ENCODE peak calls at places on chromosomes 3 and 15, in seven cellular contexts. One of them, this sample, is unnamed.

GRCh38 chr15:31098953-31099740 is 2.4 kb downstream of the TRPM1 start:
- DNase-seq in left ventricle myocardium inferior: no peak
- DNase-seq in breast epithelium: no peak
- DNase-seq in prostate gland: no peak
- DNase-seq in HFFc6: peak; percentile 25
- DNase-seq in tibial artery: no peak
- DNase-seq in BJ: no peak
- DNase-seq in this sample: no peak

GRCh38 chr3:16122155-16122554 is 52.3 kb upstream of the GALNT15 start:
- DNase-seq in left ventricle myocardium inferior: no peak
- DNase-seq in breast epithelium: peak; percentile 34
- DNase-seq in prostate gland: no peak
- DNase-seq in HFFc6: no peak
- DNase-seq in tibial artery: no peak
- DNase-seq in BJ: no peak
- DNase-seq in this sample: no peak

GRCh38 chr15:22918056-22918455 is 62.1 kb downstream of the CYFIP1 start:
- DNase-seq in left ventricle myocardium inferior: no peak
- DNase-seq in breast epithelium: no peak
- DNase-seq in prostate gland: no peak
- DNase-seq in HFFc6: peak; percentile 48
- DNase-seq in tibial artery: no peak
- DNase-seq in BJ: no peak
- DNase-seq in this sample: no peak

GRCh38 chr15:68113273-68113672 is 59.2 kb downstream of the PIAS1 start:
- DNase-seq in left ventricle myocardium inferior: no peak
- DNase-seq in breast epithelium: no peak
- DNase-seq in prostate gland: no peak
- DNase-seq in HFFc6: peak; percentile 16
- DNase-seq in tibial artery: no peak
- DNase-seq in BJ: no peak
- DNase-seq in this sample: no peak

GRCh38 chr3:4417449-4417848 is 49.6 kb downstream of the SUMF1 start:
- DNase-seq in left ventricle myocardium inferior: no peak
- DNase-seq in breast epithelium: no peak
- DNase-seq in prostate gland: peak; percentile 18
- DNase-seq in HFFc6: peak; percentile 24
- DNase-seq in tibial artery: peak; percentile 69
- DNase-seq in BJ: no peak
- DNase-seq in this sample: no peak

GRCh38 chr3:30078736-30079135 is 527.7 kb upstream of the TGFBR2 start:
- DNase-seq in left ventricle myocardium inferior: no peak
- DNase-seq in breast epithelium: no peak
- DNase-seq in prostate gland: no peak
- DNase-seq in HFFc6: no peak
- DNase-seq in tibial artery: no peak
- DNase-seq in BJ: no peak
- DNase-seq in this sample: no peak

GRCh38 chr3:194111336-194111735 is 24.6 kb upstream of the HES1 start:
- DNase-seq in left ventricle myocardium inferior: no peak
- DNase-seq in breast epithelium: no peak
- DNase-seq in prostate gland: no peak
- DNase-seq in HFFc6: no peak
- DNase-seq in tibial artery: no peak
- DNase-seq in BJ: no peak
- DNase-seq in this sample: no peak

GRCh38 chr3:134008630-134009156 is 21.0 kb downstream of the SLCO2A1 start:
- DNase-seq in left ventricle myocardium inferior: no peak
- DNase-seq in breast epithelium: peak; percentile 11
- DNase-seq in prostate gland: no peak
- DNase-seq in HFFc6: peak; percentile 87
- DNase-seq in tibial artery: no peak
- DNase-seq in BJ: peak; percentile 65
- DNase-seq in this sample: no peak

GRCh38 chr15:44713006-44713966 is 2.0 kb downstream of the B2M start:
- DNase-seq in left ventricle myocardium inferior: no peak
- DNase-seq in breast epithelium: no peak
- DNase-seq in prostate gland: no peak
- DNase-seq in HFFc6: peak; percentile 51
- DNase-seq in tibial artery: no peak
- DNase-seq in BJ: no peak
- DNase-seq in this sample: no peak

GRCh38 chr3:141452045-141452444 is 34.8 kb upstream of the RASA2 start:
- DNase-seq in left ventricle myocardium inferior: no peak
- DNase-seq in breast epithelium: no peak
- DNase-seq in prostate gland: no peak
- DNase-seq in HFFc6: peak; percentile 56
- DNase-seq in tibial artery: no peak
- DNase-seq in BJ: no peak
- DNase-seq in this sample: no peak

GRCh38 chr15:83767786-83768185 is 113.9 kb downstream of the ADAMTSL3 start:
- DNase-seq in left ventricle myocardium inferior: no peak
- DNase-seq in breast epithelium: no peak
- DNase-seq in prostate gland: no peak
- DNase-seq in HFFc6: no peak
- DNase-seq in tibial artery: no peak
- DNase-seq in BJ: no peak
- DNase-seq in this sample: no peak

GRCh38 chr3:49720383-49721164 is 1.1 kb upstream of the AMIGO3 start:
- DNase-seq in left ventricle myocardium inferior: no peak
- DNase-seq in breast epithelium: no peak
- DNase-seq in prostate gland: no peak
- DNase-seq in HFFc6: no peak
- DNase-seq in tibial artery: peak; percentile 57
- DNase-seq in BJ: no peak
- DNase-seq in this sample: no peak

GRCh38 chr15:85946986-85947385 is 132.7 kb upstream of the AGBL1 start:
- DNase-seq in left ventricle myocardium inferior: no peak
- DNase-seq in breast epithelium: no peak
- DNase-seq in prostate gland: no peak
- DNase-seq in HFFc6: no peak
- DNase-seq in tibial artery: no peak
- DNase-seq in BJ: no peak
- DNase-seq in this sample: no peak

GRCh38 chr3:50245831-50246516 is 10.0 kb downstream of the GNAI2 start:
- DNase-seq in left ventricle myocardium inferior: peak; percentile 92
- DNase-seq in breast epithelium: peak; percentile 91
- DNase-seq in prostate gland: peak; percentile 84
- DNase-seq in HFFc6: peak; percentile 51
- DNase-seq in tibial artery: peak; percentile 94
- DNase-seq in BJ: no peak
- DNase-seq in this sample: peak; percentile 86

GRCh38 chr3:16511561-16512434 is 1.7 kb downstream of the RFTN1 start:
- DNase-seq in left ventricle myocardium inferior: peak; percentile 62
- DNase-seq in breast epithelium: peak; percentile 30
- DNase-seq in prostate gland: no peak
- DNase-seq in HFFc6: peak; percentile 70
- DNase-seq in tibial artery: peak; percentile 84
- DNase-seq in BJ: no peak
- DNase-seq in this sample: peak; percentile 87

GRCh38 chr15:68231102-68231818 is 1.7 kb upstream of the CLN6 start:
- DNase-seq in left ventricle myocardium inferior: no peak
- DNase-seq in breast epithelium: no peak
- DNase-seq in prostate gland: peak; percentile 2
- DNase-seq in HFFc6: no peak
- DNase-seq in tibial artery: peak; percentile 40
- DNase-seq in BJ: no peak
- DNase-seq in this sample: no peak

GRCh38 chr3:109678600-109678999 is 341.3 kb upstream of the DPPA4 start:
- DNase-seq in left ventricle myocardium inferior: no peak
- DNase-seq in breast epithelium: no peak
- DNase-seq in prostate gland: no peak
- DNase-seq in HFFc6: no peak
- DNase-seq in tibial artery: no peak
- DNase-seq in BJ: no peak
- DNase-seq in this sample: no peak

GRCh38 chr3:197234947-197235914 is 63.2 kb downstream of the DLG1 start:
- DNase-seq in left ventricle myocardium inferior: no peak
- DNase-seq in breast epithelium: no peak
- DNase-seq in prostate gland: no peak
- DNase-seq in HFFc6: no peak
- DNase-seq in tibial artery: no peak
- DNase-seq in BJ: no peak
- DNase-seq in this sample: no peak

GRCh38 chr3:146131616-146132410 is 29.2 kb downstream of the PLOD2 start:
- DNase-seq in left ventricle myocardium inferior: no peak
- DNase-seq in breast epithelium: no peak
- DNase-seq in prostate gland: no peak
- DNase-seq in HFFc6: peak; percentile 92
- DNase-seq in tibial artery: no peak
- DNase-seq in BJ: peak; percentile 64
- DNase-seq in this sample: no peak

GRCh38 chr15:68427366-68427765 is 4.6 kb downstream of the ITGA11 start:
- DNase-seq in left ventricle myocardium inferior: no peak
- DNase-seq in breast epithelium: no peak
- DNase-seq in prostate gland: no peak
- DNase-seq in HFFc6: no peak
- DNase-seq in tibial artery: peak; percentile 35
- DNase-seq in BJ: no peak
- DNase-seq in this sample: no peak

GRCh38 chr15:35720984-35721383 is 175.0 kb upstream of the DPH6 start:
- DNase-seq in left ventricle myocardium inferior: no peak
- DNase-seq in breast epithelium: no peak
- DNase-seq in prostate gland: no peak
- DNase-seq in HFFc6: no peak
- DNase-seq in tibial artery: no peak
- DNase-seq in BJ: no peak
- DNase-seq in this sample: no peak

GRCh38 chr3:46946856-46947544 is 29.5 kb downstream of the CCDC12 start:
- DNase-seq in left ventricle myocardium inferior: no peak
- DNase-seq in breast epithelium: no peak
- DNase-seq in prostate gland: no peak
- DNase-seq in HFFc6: peak; percentile 72
- DNase-seq in tibial artery: no peak
- DNase-seq in BJ: no peak
- DNase-seq in this sample: no peak

GRCh38 chr3:46947545-46947899 is 29.0 kb downstream of the CCDC12 start:
- DNase-seq in left ventricle myocardium inferior: no peak
- DNase-seq in breast epithelium: no peak
- DNase-seq in prostate gland: no peak
- DNase-seq in HFFc6: no peak
- DNase-seq in tibial artery: no peak
- DNase-seq in BJ: no peak
- DNase-seq in this sample: no peak

GRCh38 chr3:46947981-46948791 is 28.4 kb downstream of the CCDC12 start:
- DNase-seq in left ventricle myocardium inferior: peak; percentile 51
- DNase-seq in breast epithelium: no peak
- DNase-seq in prostate gland: peak; percentile 37
- DNase-seq in HFFc6: no peak
- DNase-seq in tibial artery: peak; percentile 64
- DNase-seq in BJ: no peak
- DNase-seq in this sample: no peak

GRCh38 chr3:46944191-46944590 is 32.4 kb downstream of the CCDC12 start:
- DNase-seq in left ventricle myocardium inferior: no peak
- DNase-seq in breast epithelium: no peak
- DNase-seq in prostate gland: no peak
- DNase-seq in HFFc6: no peak
- DNase-seq in tibial artery: no peak
- DNase-seq in BJ: no peak
- DNase-seq in this sample: no peak

GRCh38 chr3:46946416-46946815 is 30.1 kb downstream of the CCDC12 start:
- DNase-seq in left ventricle myocardium inferior: no peak
- DNase-seq in breast epithelium: no peak
- DNase-seq in prostate gland: no peak
- DNase-seq in HFFc6: no peak
- DNase-seq in tibial artery: no peak
- DNase-seq in BJ: no peak
- DNase-seq in this sample: no peak
- TF ChIP-seq CTCF in left ventricle myocardium inferior: no peak
- TF ChIP-seq CTCF in breast epithelium: no peak
- TF ChIP-seq CTCF in prostate gland: no peak
- TF ChIP-seq CTCF in HFFc6: no peak
- TF ChIP-seq CTCF in tibial artery: no peak
- TF ChIP-seq CTCF in BJ: no peak
- TF ChIP-seq CTCF in this sample: no peak

DNA sequence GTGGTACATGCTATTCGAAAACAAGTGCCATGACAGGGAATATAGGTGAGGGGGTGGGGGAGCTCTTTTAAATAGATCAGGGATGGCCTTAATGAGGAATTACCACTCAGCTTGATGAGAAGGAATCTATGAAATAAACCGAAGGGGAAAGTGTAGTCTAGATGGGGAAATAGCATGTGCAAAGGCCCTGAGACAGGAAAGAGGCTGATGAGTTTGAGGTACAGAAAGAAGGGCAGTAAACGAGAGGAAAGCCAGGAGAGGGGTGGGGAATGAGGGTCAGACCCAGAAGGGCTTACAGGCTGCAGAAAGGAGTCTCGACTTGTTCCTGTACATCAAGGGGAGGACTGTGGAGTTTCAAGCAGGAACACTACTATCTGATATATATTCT is 12.2 kb downstream of the ATP2B2 start:
- DNase-seq in left ventricle myocardium inferior: no peak
- DNase-seq in breast epithelium: no peak
- DNase-seq in prostate gland: no peak
- DNase-seq in HFFc6: no peak
- DNase-seq in tibial artery: no peak
- DNase-seq in BJ: no peak
- DNase-seq in this sample: no peak
- TF ChIP-seq CTCF in left ventricle myocardium inferior: no peak
- TF ChIP-seq CTCF in breast epithelium: no peak
- TF ChIP-seq CTCF in prostate gland: no peak
- TF ChIP-seq CTCF in HFFc6: no peak
- TF ChIP-seq CTCF in tibial artery: no peak
- TF ChIP-seq CTCF in BJ: no peak
- TF ChIP-seq CTCF in this sample: no peak

DNA sequence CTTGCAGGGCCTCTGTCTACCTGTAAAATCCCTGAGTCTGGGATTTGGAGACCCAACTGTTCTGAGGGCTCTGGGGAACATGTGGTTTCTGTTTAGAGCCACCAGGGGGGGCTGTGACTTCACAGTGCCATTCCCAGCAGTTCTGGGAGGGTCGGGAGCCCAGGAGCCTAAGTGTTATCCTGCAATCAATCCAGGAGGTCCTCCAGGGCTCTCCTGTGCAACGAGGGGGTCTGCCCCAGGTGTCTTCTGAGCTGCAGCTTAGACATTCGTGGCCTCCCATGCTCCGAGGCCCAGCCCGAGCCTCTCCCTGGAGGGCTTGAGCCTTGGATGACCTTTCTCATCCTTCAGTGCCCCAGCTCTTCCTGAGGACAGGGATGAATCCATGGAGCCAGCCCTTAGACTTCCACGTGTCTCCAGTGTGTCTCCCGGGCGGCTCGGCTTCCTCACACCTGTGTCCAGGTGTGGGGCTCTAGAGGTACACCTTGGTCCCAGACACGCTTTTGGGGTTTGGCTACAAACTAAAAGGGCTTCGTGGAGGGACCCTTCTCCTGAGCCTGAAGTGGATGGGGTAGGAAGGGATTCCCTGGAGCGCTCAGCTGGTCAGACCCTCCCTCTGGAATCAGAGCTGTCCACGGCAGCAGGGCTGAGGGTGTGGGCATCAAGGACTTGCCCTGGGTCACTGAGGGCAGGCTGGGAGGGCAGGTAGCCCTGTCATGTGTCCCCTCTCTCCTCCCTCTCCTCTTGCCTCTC is 20.3 kb upstream of the ABTB1 start:
- DNase-seq in left ventricle myocardium inferior: peak; percentile 45
- DNase-seq in breast epithelium: no peak
- DNase-seq in prostate gland: no peak
- DNase-seq in HFFc6: no peak
- DNase-seq in tibial artery: peak; percentile 75
- DNase-seq in BJ: no peak
- DNase-seq in this sample: no peak
- TF ChIP-seq CTCF in left ventricle myocardium inferior: peak; percentile 96
- TF ChIP-seq CTCF in breast epithelium: peak; percentile 68
- TF ChIP-seq CTCF in prostate gland: peak; percentile 59
- TF ChIP-seq CTCF in HFFc6: peak; percentile 97
- TF ChIP-seq CTCF in tibial artery: peak; percentile 91
- TF ChIP-seq CTCF in BJ: peak; percentile 90
- TF ChIP-seq CTCF in this sample: peak; percentile 81

GRCh38 chr3:167151671-167152070 is 228.4 kb downstream of the ZBBX start:
- DNase-seq in left ventricle myocardium inferior: no peak
- DNase-seq in breast epithelium: no peak
- DNase-seq in prostate gland: no peak
- DNase-seq in HFFc6: no peak
- DNase-seq in tibial artery: no peak
- DNase-seq in BJ: no peak
- DNase-seq in this sample: no peak
- TF ChIP-seq CTCF in left ventricle myocardium inferior: peak; percentile 30
- TF ChIP-seq CTCF in breast epithelium: no peak
- TF ChIP-seq CTCF in prostate gland: no peak
- TF ChIP-seq CTCF in HFFc6: no peak
- TF ChIP-seq CTCF in tibial artery: no peak
- TF ChIP-seq CTCF in BJ: no peak
- TF ChIP-seq CTCF in this sample: no peak